ENCODE peak calls at places on chromosomes 6 and 20, in eight cellular contexts. B is activated T-helper 9 cell treated with anti-CD3 and anti-CD28 coated beads, Interleukin-2, amount 50 U/mL, for 16 hours; O is hypothalamus; P is ascending aorta; J is GDM1; M is retinal pigment epithelial cell; I is activated CD8-positive, alpha-beta memory T cell treated with anti-CD3 and anti-CD28 coated beads, Interleukin-2, amount 50 U/mL, for 4 hours; F is IMR-90. C is an unnamed sample.

GRCh38 chr6:2790588-2790987 is 25.4 kb downstream of the WRNIP1 start:
- DNase-seq in P (no peak), J (peak; percentile 76), M (no peak), I (no peak), F (peak; percentile 85), B (no peak), O (no peak), C (no peak)

GRCh38 chr20:20521736-20522135 is 153.8 kb downstream of the INSM1 start:
- DNase-seq in J (no peak), B (no peak), P (no peak), F (no peak), M (no peak), O (no peak), I (no peak), C (no peak)

GRCh38 chr6:154352898-154353585 is 3.6 kb downstream of the IPCEF1 start:
- DNase-seq in J (peak; percentile 11), P (no peak), I (no peak), B (peak; percentile 2), F (no peak), M (no peak), O (no peak), C (no peak)

GRCh38 chr6:170346649-170347048 is 40.1 kb downstream of the FAM120B start:
- DNase-seq in M (no peak), J (no peak), I (no peak), B (no peak), P (no peak), O (no peak), F (no peak), C (no peak)

GRCh38 chr20:39829255-39829654 is 859.8 kb downstream of the MAFB start:
- DNase-seq in M (no peak), I (no peak), O (no peak), P (no peak), B (no peak), J (no peak), F (peak; percentile 41), C (no peak)

GRCh38 chr6:33343953-33344611 is 26.5 kb upstream of the ZBTB22 start:
- DNase-seq in B (no peak), F (no peak), J (no peak), M (no peak), O (no peak), P (no peak), I (peak; percentile 36), C (no peak)

GRCh38 chr6:73476722-73477121 is 15.2 kb downstream of the MTO1 start:
- DNase-seq in I (no peak), P (no peak), J (no peak), O (no peak), M (no peak), B (no peak), F (no peak), C (no peak)

GRCh38 chr6:149078383-149078782 is 239.1 kb upstream of the TAB2 start:
- DNase-seq in F (no peak), I (no peak), M (no peak), O (no peak), J (no peak), B (no peak), P (no peak), C (no peak)

GRCh38 chr6:113939825-113940224 is 31.1 kb downstream of the HDAC2 start:
- DNase-seq in B (no peak), O (no peak), I (no peak), J (no peak), M (no peak), F (no peak), P (no peak), C (no peak)

GRCh38 chr20:32906871-32907495 is 48.3 kb downstream of the EFCAB8 start:
- DNase-seq in M (no peak), F (no peak), P (no peak), I (no peak), J (no peak), B (no peak), O (no peak), C (no peak)

GRCh38 chr6:53043626-53044025 is 21.6 kb upstream of the FBXO9 start:
- DNase-seq in O (no peak), F (peak; percentile 46), I (no peak), P (no peak), J (no peak), M (peak; percentile 60), B (no peak), C (no peak)

GRCh38 chr6:37343248-37343647 is 10.5 kb upstream of the RNF8 start:
- DNase-seq in O (no peak), J (no peak), B (no peak), M (no peak), F (no peak), P (no peak), I (no peak), C (no peak)